ENCODE peak calls at places on chromosomes 3 and 15, in ten cellular contexts. C is heart right ventricle; Z is left ventricle myocardium inferior; P is naive thymus-derived CD4-positive, alpha-beta T cell; I is stomach; A is PC-3; U is kidney; W is Karpas-422; J is CD8-positive, alpha-beta memory T cell; T is heart left ventricle. B is an unnamed sample.

GRCh38 chr3:43161684-43162512 is 56.0 kb upstream of the POMGNT2 start:
- DNase-seq in A (peak; percentile 77), Z (no peak), I (no peak), W (peak; percentile 73), P (peak; percentile 51), U (no peak), T (no peak), C (no peak), J (no peak), B (no peak)

GRCh38 chr3:6425289-6425820 is 435.6 kb upstream of the GRM7 start:
- DNase-seq in A (no peak), J (no peak), I (no peak), P (no peak), C (no peak), U (no peak), Z (no peak), T (no peak), W (no peak), B (no peak)

GRCh38 chr3:168973897-168974296 is 689.6 kb downstream of the MECOM start:
- DNase-seq in W (no peak), I (no peak), J (no peak), Z (no peak), T (no peak), P (no peak), A (no peak), U (no peak), C (no peak), B (no peak)

GRCh38 chr15:53739651-53740050 is 19.8 kb downstream of the WDR72 start:
- DNase-seq in A (no peak), Z (no peak), T (no peak), W (no peak), J (no peak), P (no peak), U (no peak), C (no peak), I (no peak), B (no peak)

GRCh38 chr15:44286814-44287555 is 1.5 kb upstream of the GOLM2 start:
- DNase-seq in I (no peak), P (no peak), A (peak; percentile 22), T (no peak), J (no peak), C (no peak), Z (no peak), U (no peak), W (peak; percentile 53), B (no peak)

GRCh38 chr15:68256675-68257450 is 20.7 kb upstream of the FEM1B start:
- DNase-seq in A (peak; percentile 81), Z (peak; percentile 92), I (peak; percentile 79), P (peak; percentile 54), T (peak; percentile 88), C (peak; percentile 89), U (peak; percentile 96), J (no peak), W (peak; percentile 69), B (peak; percentile 96)

GRCh38 chr3:48475188-48475587 is 28.7 kb downstream of the ATRIP start:
- DNase-seq in J (no peak), C (no peak), P (no peak), I (no peak), U (peak; percentile 48), T (no peak), Z (no peak), W (no peak), A (no peak), B (no peak)

GRCh38 chr3:39541917-39542329 is 74.4 kb downstream of the MOBP start:
- DNase-seq in W (peak; percentile 48), C (no peak), U (no peak), Z (no peak), T (no peak), J (no peak), P (no peak), A (peak; percentile 64), I (no peak), B (no peak)

GRCh38 chr15:101126618-101127502 is 125.0 kb downstream of the CHSY1 start:
- DNase-seq in P (no peak), I (no peak), A (peak; percentile 14), U (peak; percentile 35), T (no peak), J (no peak), Z (no peak), W (no peak), C (no peak), B (no peak)

GRCh38 chr3:110174908-110175307 is 837.6 kb upstream of the DPPA4 start:
- DNase-seq in P (no peak), U (no peak), J (no peak), I (no peak), A (no peak), T (no peak), Z (no peak), W (no peak), C (no peak), B (no peak)

GRCh38 chr3:28915711-28916481 is 365.0 kb upstream of the RBMS3 start:
- DNase-seq in P (no peak), I (peak; percentile 26), A (peak; percentile 68), T (peak; percentile 6), J (no peak), C (peak; percentile 5), W (no peak), Z (no peak), U (no peak), B (no peak)

GRCh38 chr3:59818033-59818936 is 768.5 kb upstream of the CFAP20DC start:
- DNase-seq in C (peak; percentile 78), P (no peak), J (no peak), U (peak; percentile 82), T (peak; percentile 81), W (no peak), I (peak; percentile 76), A (peak; percentile 96), Z (peak; percentile 87), B (peak; percentile 69)

DNA sequence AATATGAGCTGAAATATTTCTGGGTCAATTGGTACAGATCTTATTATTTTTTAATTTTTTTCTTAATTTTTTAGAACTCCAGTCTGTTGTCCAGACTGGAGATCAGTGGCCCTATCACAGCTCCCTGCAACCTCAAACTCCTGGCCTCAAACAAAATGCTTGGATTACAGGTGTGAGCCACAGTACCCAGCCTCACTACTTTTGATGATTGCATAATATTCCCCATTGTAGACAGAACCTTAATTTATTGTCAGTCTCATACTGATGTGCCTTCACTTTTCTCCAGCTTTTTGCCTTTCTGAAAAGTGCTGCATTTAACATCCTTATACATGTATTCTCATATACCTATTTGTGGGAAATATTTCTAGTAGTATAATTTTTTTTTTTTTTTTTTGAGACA is 144.9 kb downstream of the LIPC start:
- DNase-seq in C (no peak), J (no peak), P (no peak), A (no peak), T (no peak), Z (no peak), U (no peak), I (no peak), W (no peak), B (no peak)
- H3K36me3 ChIP-seq in C (no peaks in the 10 kb centered on the region), J (no peaks in the 10 kb centered on the region), P (no peaks in the 10 kb centered on the region), A (no peaks in the 10 kb centered on the region), T (no peaks in the 10 kb centered on the region), Z (no peaks in the 10 kb centered on the region), U (no peaks in the 10 kb centered on the region), I (no peaks in the 10 kb centered on the region), W (no peaks in the 10 kb centered on the region), B (no peaks in the 10 kb centered on the region)

GRCh38 chr3:123759311-123759710 is 124.8 kb downstream of the MYLK start:
- DNase-seq in P (no peak), J (no peak), I (no peak), C (no peak), Z (no peak), T (no peak), A (no peak), W (no peak), U (no peak), B (no peak)
- H3K4me1 ChIP-seq in P (no peaks in the 10 kb centered on the region), J (no peaks in the 10 kb centered on the region), I (peaks cover 8% of the 10 kb centered on the region), C (peaks cover 18% of the 10 kb centered on the region), Z (peaks cover 19% of the 10 kb centered on the region), T (peaks cover 10% of the 10 kb centered on the region), A (peaks cover 26% of the 10 kb centered on the region), W (peaks cover 15% of the 10 kb centered on the region), U (peaks cover 54% of the 10 kb centered on the region), B (peaks cover 30% of the 10 kb centered on the region)

DNA sequence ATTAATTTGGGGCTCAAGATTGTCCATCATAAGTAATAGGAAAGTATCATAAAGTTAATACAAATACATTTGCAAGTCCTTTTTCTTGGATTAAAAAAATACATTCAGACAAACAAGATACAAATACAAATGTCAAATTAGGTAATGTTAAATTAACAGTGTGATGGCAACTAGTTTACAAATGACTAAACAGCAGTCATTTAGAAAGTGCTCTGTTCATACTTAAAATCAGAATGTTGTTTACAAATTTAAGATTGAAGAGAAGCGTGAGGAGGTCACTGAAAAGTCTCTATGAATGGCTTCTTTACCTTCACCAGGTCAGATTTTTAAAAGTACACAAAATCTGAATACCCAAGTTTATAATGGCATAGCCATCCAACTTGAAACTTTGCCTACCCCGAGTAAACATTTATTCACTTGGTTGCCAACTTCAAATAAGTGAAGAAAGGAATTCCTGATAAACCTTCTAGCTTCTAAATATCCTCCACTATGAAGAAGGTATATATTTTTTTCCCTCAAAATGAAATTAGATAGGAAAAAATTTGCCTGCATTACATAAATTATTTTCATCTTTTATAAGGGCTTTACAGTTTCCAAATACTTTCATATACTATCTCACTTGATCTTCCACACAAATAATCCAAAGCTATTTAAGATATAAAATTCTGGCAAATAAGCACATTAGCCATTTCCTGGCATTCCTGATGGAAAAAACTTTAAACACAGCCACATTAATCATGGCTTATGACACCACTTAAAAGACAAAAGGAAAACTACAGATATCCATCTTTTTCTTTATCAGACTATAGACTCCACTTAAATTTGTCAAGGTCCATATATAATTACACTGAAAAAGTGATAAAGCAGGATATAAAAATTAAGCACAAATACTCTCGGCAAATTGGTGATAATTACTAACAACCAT is 11.5 kb upstream of the NEK10 start:
- DNase-seq in T (no peak), P (no peak), I (no peak), J (no peak), C (no peak), Z (no peak), W (no peak), U (no peak), A (no peak), B (no peak)
- H3K36me3 ChIP-seq in T (peaks cover 75% of the 10 kb centered on the region), P (no peaks in the 10 kb centered on the region), I (peaks cover 50% of the 10 kb centered on the region), J (peaks cover 15% of the 10 kb centered on the region), C (no peaks in the 10 kb centered on the region), Z (peaks cover 31% of the 10 kb centered on the region), W (peaks cover 48% of the 10 kb centered on the region), U (no peaks in the 10 kb centered on the region), A (peaks cover 40% of the 10 kb centered on the region), B (peaks cover 10% of the 10 kb centered on the region)

GRCh38 chr15:78056714-78057269 is 20.7 kb downstream of the TBC1D2B start:
- DNase-seq in W (peak; percentile 85), C (peak; percentile 46), P (no peak), Z (no peak), I (peak; percentile 43), T (peak; percentile 40), U (peak; percentile 51), A (peak; percentile 54), J (no peak), B (no peak)

GRCh38 chr15:78052545-78052944 is 25.0 kb downstream of the TBC1D2B start:
- DNase-seq in Z (no peak), P (no peak), T (no peak), U (no peak), A (no peak), J (no peak), I (no peak), C (no peak), W (no peak), B (no peak)

GRCh38 chr15:78055923-78056713 is 21.4 kb downstream of the TBC1D2B start:
- DNase-seq in P (no peak), A (peak; percentile 50), C (no peak), Z (no peak), I (no peak), J (no peak), U (peak; percentile 75), W (no peak), T (peak; percentile 35), B (no peak)

GRCh38 chr15:78054518-78054917 is 23.0 kb downstream of the TBC1D2B start:
- DNase-seq in A (no peak), C (no peak), Z (no peak), J (no peak), I (no peak), U (no peak), T (no peak), P (no peak), W (no peak), B (no peak)

GRCh38 chr15:78054971-78055370 is 22.5 kb downstream of the TBC1D2B start:
- DNase-seq in A (no peak), P (no peak), I (no peak), J (no peak), U (no peak), Z (no peak), W (no peak), T (no peak), C (no peak), B (no peak)
- H3K4me1 ChIP-seq in A (peaks cover 28% of the 10 kb centered on the region), P (peaks cover 75% of the 10 kb centered on the region), I (peaks cover 79% of the 10 kb centered on the region), J (peaks cover 96% of the 10 kb centered on the region), U (peaks cover 40% of the 10 kb centered on the region), Z (peaks cover 84% of the 10 kb centered on the region), W (peaks cover 100% of the 10 kb centered on the region), T (peaks cover 48% of the 10 kb centered on the region), C (peaks cover 78% of the 10 kb centered on the region), B (peaks cover 92% of the 10 kb centered on the region)